ENCODE peak calls at places on chromosomes 13 and 19, in six cellular contexts. G is suprapubic skin, X is lung, J is heart right ventricle, K is lower lobe of right lung, P is brain microvascular endothelial cell. A is an unnamed sample. For H3K36me3, the result is how much of the 10 kb centered on the place peaks cover.

GRCh38 chr19:1650627-1651009 is 1.8 kb downstream of the TCF3 start:
- DNase-seq in K (no peak), X (no peak), P (no peak), J (no peak), G (no peak), A (no peak)

GRCh38 chr13:96034662-96035061 is 18.5 kb downstream of the UGGT2 start:
- DNase-seq in G (no peak), X (no peak), K (peak), P (no peak), J (no peak), A (no peak)

GRCh38 chr13:36088463-36088862 is 42.7 kb downstream of the DCLK1 start:
- DNase-seq in J (no peak), P (no peak), G (no peak), K (no peak), X (no peak), A (no peak)

GRCh38 chr19:50181121-50181520 is 18.0 kb upstream of the IZUMO2 start:
- DNase-seq in K (no peak), G (no peak), J (no peak), X (no peak), P (no peak), A (no peak)

GRCh38 chr13:37074703-37075102 is 15.2 kb upstream of the SUPT20H start:
- DNase-seq in X (no peak), K (no peak), J (no peak), P (no peak), G (no peak), A (peak)

GRCh38 chr19:11970174-11970573 is 5.3 kb downstream of the ZNF763 start:
- DNase-seq in G (no peak), P (no peak), J (no peak), X (no peak), K (no peak), A (no peak)

GRCh38 chr19:35736913-35737886 is 5.1 kb downstream of the IGFLR1 start:
- DNase-seq in P (no peak), G (no peak), K (no peak), X (no peak), J (no peak), A (no peak)

GRCh38 chr13:27851049-27851448 is 58.8 kb downstream of the GSX1 start:
- DNase-seq in K (no peak), G (no peak), P (no peak), X (no peak), J (no peak), A (no peak)

GRCh38 chr13:95073826-95074345 is 227.4 kb downstream of the ABCC4 start:
- DNase-seq in X (no peak), G (no peak), P (no peak), K (no peak), J (no peak), A (peak)

GRCh38 chr19:35519291-35519690 is 5.8 kb upstream of the DMKN start:
- DNase-seq in G (no peak), J (no peak), K (no peak), P (no peak), X (no peak), A (no peak)

GRCh38 chr13:27001705-27002104 is 169.9 kb downstream of the USP12 start:
- DNase-seq in P (no peak), K (no peak), X (no peak), J (no peak), G (peak), A (no peak)

GRCh38 chr19:34590228-34590627 is 86.7 kb downstream of the SCGB2B2 start:
- DNase-seq in K (no peak), X (no peak), J (no peak), G (no peak), P (no peak), A (no peak)

GRCh38 chr13:44312898-44313551 is 60.6 kb upstream of the SERP2 start:
- DNase-seq in J (no peak), K (no peak), P (peak), X (no peak), G (no peak), A (peak)

GRCh38 chr19:10270180-10270615 is 722 bp upstream of the ICAM1 start:
- DNase-seq in G (peak), K (peak), J (peak), P (no peak), X (peak), A (no peak)

GRCh38 chr19:1251233-1251502 is 2.8 kb downstream of the MIDN start:
- DNase-seq in J (no peak), X (no peak), K (peak), G (no peak), P (peak), A (no peak)

GRCh38 chr13:112842343-112842856 is 126.6 kb upstream of the MCF2L start:
- DNase-seq in G (no peak), J (peak), P (peak), X (no peak), K (no peak), A (no peak)

DNA sequence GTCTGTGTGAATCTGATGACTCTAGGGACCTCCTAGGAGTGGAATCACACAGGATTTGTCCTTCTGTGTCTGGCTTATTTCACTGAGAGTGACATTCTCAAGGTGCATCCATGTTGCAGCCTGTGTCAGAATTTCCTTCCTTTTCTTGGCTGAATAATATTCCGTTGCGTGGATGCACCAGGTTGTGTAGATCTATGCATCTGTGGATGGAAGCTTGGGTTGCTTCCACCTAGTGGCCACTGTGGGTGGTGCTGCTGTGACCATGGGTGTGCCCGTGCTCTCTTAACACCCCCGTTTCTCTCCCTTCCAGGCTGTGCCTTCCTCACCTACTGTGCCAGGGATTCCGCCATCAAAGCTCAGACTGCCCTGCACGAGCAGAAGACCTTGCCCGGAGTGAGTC is 26.2 kb downstream of the CELF5 start:
- DNase-seq in G (no peak), P (no peak), J (no peak), K (no peak), X (no peak), A (no peak)
- TF ChIP-seq CTCF in G (peak), P (peak), J (peak), K (peak), X (no peak), A (peak)

DNA sequence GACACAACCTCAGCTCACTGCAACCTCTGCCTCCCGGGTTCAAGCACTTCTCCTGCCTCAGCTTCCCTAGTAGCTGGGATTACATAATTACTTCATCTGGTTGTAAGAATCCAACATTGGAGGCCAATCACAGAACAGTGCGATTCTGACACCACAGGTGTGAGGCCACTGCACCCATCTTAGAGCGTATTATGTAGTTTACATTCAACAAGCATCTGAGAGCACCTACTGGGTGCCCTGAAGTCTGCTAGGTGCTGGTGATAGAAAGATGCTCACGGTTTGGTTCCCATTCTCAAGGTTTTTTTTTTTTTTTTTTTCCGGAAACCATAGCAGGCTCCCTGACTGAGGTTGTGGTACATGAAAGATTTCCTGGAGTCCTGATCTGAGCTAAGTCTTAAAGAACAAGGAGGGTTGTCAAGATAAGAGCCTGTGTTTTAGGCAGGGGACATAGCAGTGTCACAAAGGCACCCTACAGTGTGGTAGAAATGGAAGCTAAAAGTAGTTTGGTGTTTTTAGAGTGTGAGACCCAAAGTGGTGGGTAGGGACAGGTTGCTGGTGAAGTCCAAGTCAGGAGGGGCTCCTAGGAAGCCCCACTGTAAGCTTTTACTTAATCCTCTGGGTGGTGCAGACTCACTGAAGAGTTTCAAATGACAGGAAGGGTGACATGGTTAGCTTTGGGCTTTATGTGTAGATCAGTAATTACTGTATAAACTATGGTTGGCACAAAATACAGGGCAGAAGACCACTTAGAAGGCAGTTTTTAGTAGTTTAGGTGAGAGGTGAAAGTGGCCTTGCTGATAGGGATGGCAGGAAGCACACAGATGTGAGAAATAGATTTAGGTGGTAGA is 15.2 kb downstream of the SAE1 start:
- DNase-seq in J (no peak), K (no peak), P (no peak), X (no peak), G (no peak), A (no peak)
- H3K36me3 ChIP-seq in J (half or more), K (half or more), P (under half), X (under half), G (half or more), A (under half)

DNA sequence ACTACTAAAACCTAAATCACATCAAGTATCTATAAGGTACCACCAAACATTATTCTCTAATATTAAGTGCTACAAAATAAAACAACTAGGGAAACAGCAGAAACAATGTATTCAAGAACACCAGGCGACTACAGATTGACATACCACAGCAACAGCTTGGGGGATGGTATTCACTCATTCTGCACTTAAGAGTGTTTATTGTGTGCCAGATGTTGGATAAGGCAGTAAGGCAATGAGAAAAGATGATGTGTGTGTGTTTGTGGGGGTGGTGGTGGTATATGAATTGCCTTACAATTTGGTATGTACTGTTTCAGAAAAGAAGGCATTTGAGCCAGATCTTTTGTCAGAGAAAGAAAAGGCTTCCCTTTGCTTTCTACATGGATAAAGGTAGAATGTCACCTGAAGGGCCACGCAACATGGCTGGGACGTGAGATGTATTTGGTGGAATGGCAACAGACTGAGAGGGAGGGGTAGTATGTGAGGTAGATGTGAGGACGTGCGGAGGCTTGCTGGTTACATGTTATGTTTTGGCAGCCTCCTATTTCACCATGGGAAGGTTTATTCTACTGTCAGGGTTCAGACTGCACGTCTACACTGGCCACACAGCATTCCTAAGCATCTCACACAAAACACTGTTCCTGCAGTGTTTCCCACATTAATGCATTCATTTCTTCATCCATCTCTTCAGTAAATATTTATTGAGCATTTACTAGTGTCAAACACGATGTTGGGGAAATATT is 300.7 kb downstream of the KLF12 start:
- DNase-seq in G (no peak), J (no peak), X (no peak), P (no peak), K (no peak), A (no peak)
- H3K4me3 ChIP-seq in G (no peak), J (no peak), X (no peak), P (no peak), K (no peak), A (no peak)

DNA sequence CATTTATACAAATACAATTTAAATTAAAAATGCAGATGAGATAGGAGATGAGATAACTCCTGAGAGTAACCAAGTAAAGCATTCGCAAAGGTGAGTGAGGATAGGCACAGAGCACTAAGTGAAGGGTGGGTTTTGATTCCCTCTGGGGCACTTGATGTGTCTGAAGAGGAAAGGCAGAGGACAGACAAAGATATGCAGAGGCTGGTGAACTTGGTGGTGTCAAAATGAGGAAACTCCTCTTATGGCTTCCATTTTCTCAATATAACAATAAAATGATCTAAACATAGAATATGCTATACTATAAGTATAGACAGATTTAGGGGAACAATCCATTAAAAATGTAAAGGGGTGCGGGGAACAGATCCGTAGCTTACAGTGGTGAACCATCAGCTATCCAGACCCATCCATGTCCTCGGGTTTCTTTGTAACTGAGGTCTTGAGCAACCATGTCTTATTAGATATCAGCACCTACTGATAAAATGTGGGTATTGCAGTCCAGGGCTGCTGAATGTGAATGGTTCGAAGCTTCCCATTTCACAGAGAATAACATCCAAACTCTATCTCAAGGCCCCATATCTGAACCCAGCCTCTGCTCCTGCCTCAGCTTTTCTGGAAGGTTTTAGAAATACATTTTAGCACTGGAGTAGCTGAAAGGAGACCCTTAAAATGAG is 73.9 kb upstream of the SLC10A2 start:
- DNase-seq in J (no peak), P (peak), K (no peak), G (no peak), X (no peak), A (peak)
- TF ChIP-seq CTCF in J (peak), P (peak), K (no peak), G (peak), X (no peak), A (peak)

GRCh38 chr13:29386246-29386645 is 209.2 kb downstream of the SLC7A1 start:
- DNase-seq in X (no peak), G (no peak), P (no peak), K (no peak), J (no peak), A (no peak)
- H3K36me3 ChIP-seq in X (under half), G (under half), P (under half), K (under half), J (under half), A (under half)

GRCh38 chr13:100208002-100208401 is 119.1 kb downstream of the PCCA start:
- DNase-seq in K (no peak), P (no peak), X (no peak), J (no peak), G (no peak), A (no peak)
- H3K4me3 ChIP-seq in K (no peak), P (no peak), X (no peak), J (no peak), G (no peak), A (no peak)

DNA sequence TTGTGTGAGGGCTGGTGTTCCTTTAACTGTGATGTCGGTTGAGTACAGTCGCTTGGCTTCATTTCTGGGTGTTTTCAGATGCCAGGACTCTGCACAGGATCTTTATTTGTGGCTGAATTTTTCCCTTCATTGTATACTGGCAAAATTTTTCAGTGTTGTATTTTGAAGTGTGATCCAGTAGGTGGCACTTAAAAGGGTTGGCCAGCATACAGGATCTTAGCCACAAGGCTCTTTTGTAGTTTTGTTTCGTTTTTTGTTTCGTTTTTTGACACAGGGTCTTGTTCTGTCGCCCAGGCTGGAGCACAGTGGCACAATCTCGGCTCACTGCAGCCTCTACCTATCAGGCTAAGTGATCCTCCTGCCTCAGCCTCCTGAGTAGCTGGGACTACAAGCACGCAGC is 8.7 kb downstream of the FCAR start:
- DNase-seq in K (no peak), J (no peak), G (no peak), X (no peak), P (no peak), A (no peak)
- TF ChIP-seq CTCF in K (no peak), J (no peak), G (no peak), X (no peak), P (no peak), A (no peak)

DNA sequence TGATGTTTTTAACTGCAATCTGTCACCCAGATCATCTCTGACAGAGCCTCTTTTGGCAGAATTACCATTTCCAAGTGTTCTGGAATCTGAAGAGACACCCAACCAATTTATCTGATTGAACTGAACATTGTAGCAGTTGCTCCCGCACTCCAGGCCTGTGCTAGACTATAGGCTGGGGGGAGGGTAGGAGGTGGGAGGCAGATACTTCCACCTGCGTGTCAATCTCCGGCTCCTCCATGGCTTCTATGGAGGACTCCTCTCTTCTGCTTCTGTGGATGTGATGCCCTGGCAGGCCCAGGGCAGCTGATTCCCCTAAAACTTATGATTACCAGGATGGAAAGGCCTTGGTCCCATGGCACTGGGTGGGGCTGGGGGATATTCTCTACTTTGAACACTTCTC is 8.1 kb upstream of the TEX26 start:
- DNase-seq in P (no peak), G (no peak), X (no peak), K (no peak), J (no peak), A (no peak)
- H3K36me3 ChIP-seq in P (under half), G (under half), X (under half), K (under half), J (under half), A (under half)

GRCh38 chr19:23527797-23528196 is 132.5 kb upstream of the ZNF91 start:
- DNase-seq in P (no peak), X (no peak), J (no peak), G (no peak), K (no peak), A (no peak)

GRCh38 chr19:23526302-23526701 is 131.0 kb upstream of the ZNF91 start:
- DNase-seq in X (no peak), P (no peak), K (no peak), G (no peak), J (no peak), A (no peak)

GRCh38 chr19:23528376-23528775 is 133.1 kb upstream of the ZNF91 start:
- DNase-seq in K (no peak), G (no peak), P (no peak), J (no peak), X (no peak), A (no peak)

GRCh38 chr19:23531976-23532375 is 136.7 kb upstream of the ZNF91 start:
- DNase-seq in P (no peak), J (no peak), K (no peak), X (no peak), G (no peak), A (no peak)

GRCh38 chr19:23531231-23531790 is 136.0 kb upstream of the ZNF91 start:
- DNase-seq in K (no peak), P (no peak), X (no peak), G (no peak), J (no peak), A (no peak)
- H3K4me3 ChIP-seq in K (no peak), P (no peak), X (no peak), G (no peak), J (no peak), A (no peak)

A was measured in BJ.